ENCODE peak calls at places on chromosomes 13 and 19, in six cellular contexts. K, R, Z, L, C and Q are unnamed samples. For H3K4me1, the result is how much of the 10 kb centered on the place peaks cover.

GRCh38 chr13:53206455-53206854 is 177.8 kb downstream of the OLFM4 start:
- DNase-seq in C (no peak), K (no peak), R (no peak), Z (peak), L (no peak), Q (no peak)

GRCh38 chr13:47134939-47135489 is 238.2 kb upstream of the HTR2A start:
- DNase-seq in Z (no peak), L (no peak), K (no peak), C (no peak), R (no peak), Q (no peak)

GRCh38 chr19:36417752-36418286 is 625 bp downstream of the ZFP82 start:
- DNase-seq in Z (peak), K (no peak), C (no peak), L (no peak), R (no peak), Q (no peak)

GRCh38 chr13:54373211-54373610 is 1344.6 kb downstream of the OLFM4 start:
- DNase-seq in Z (no peak), K (no peak), R (no peak), C (no peak), L (no peak), Q (no peak)

GRCh38 chr19:19352823-19353222 is 32.2 kb downstream of the MAU2 start:
- DNase-seq in L (no peak), C (no peak), R (no peak), Z (no peak), K (no peak), Q (no peak)

GRCh38 chr19:1189419-1189818 is 15.4 kb upstream of the SBNO2 start:
- DNase-seq in K (no peak), L (peak), R (no peak), C (no peak), Z (no peak), Q (no peak)

GRCh38 chr13:34682406-34682805 is 259.7 kb upstream of the NBEA start:
- DNase-seq in Z (no peak), C (no peak), K (no peak), L (no peak), R (no peak), Q (no peak)

GRCh38 chr13:33531484-33531883 is 245.9 kb upstream of the STARD13 start:
- DNase-seq in K (no peak), Z (no peak), R (no peak), L (no peak), C (no peak), Q (no peak)

GRCh38 chr13:31236211-31236786 is 36.5 kb downstream of the B3GLCT start:
- DNase-seq in C (no peak), L (peak), K (no peak), R (no peak), Z (peak), Q (no peak)

GRCh38 chr13:48738261-48738755 is 84.6 kb downstream of the CYSLTR2 start:
- DNase-seq in R (no peak), K (no peak), Z (no peak), L (no peak), C (no peak), Q (no peak)

GRCh38 chr13:27924529-27925141 is 4.8 kb downstream of the PDX1 start:
- DNase-seq in R (no peak), C (no peak), L (no peak), K (no peak), Z (no peak), Q (no peak)

GRCh38 chr13:94174009-94174408 is 305.5 kb downstream of the DCT start:
- DNase-seq in Z (no peak), C (no peak), L (no peak), R (no peak), K (no peak), Q (no peak)

GRCh38 chr13:25455146-25455545 is 83.4 kb downstream of the ATP8A2 start:
- DNase-seq in L (no peak), R (no peak), Z (no peak), K (no peak), C (no peak), Q (no peak)

GRCh38 chr13:24214528-24214927 is 54.0 kb downstream of the SPATA13 start:
- DNase-seq in C (no peak), R (no peak), L (no peak), K (no peak), Z (peak), Q (no peak)

GRCh38 chr19:1360818-1361461 is 22.8 kb upstream of the NDUFS7 start:
- DNase-seq in K (no peak), L (no peak), C (peak), Z (no peak), R (no peak), Q (no peak)

GRCh38 chr13:77925616-77926015 is 7.0 kb upstream of the EDNRB start:
- DNase-seq in L (no peak), C (no peak), R (no peak), Z (no peak), K (no peak), Q (no peak)

GRCh38 chr13:66659291-66660012 is 570.7 kb downstream of the PCDH9 start:
- DNase-seq in C (no peak), L (peak), K (no peak), R (no peak), Z (peak), Q (no peak)

GRCh38 chr19:1992759-1993260 is 22.7 kb downstream of the BTBD2 start:
- DNase-seq in R (peak), L (no peak), C (peak), Z (peak), K (no peak), Q (no peak)

GRCh38 chr19:2613507-2614295 is 88.8 kb downstream of the GNG7 start:
- DNase-seq in C (no peak), K (no peak), Z (peak), L (no peak), R (no peak), Q (no peak)

GRCh38 chr13:26656919-26657318 is 99.4 kb downstream of the WASF3 start:
- DNase-seq in C (no peak), Z (peak), R (no peak), L (no peak), K (no peak), Q (no peak)

GRCh38 chr19:33521480-33522370 is at the start of gene PEPD:
- DNase-seq in L (peak), K (peak), Z (peak), C (peak), R (peak), Q (peak)

GRCh38 chr19:8302357-8302691 is 5.8 kb downstream of the CD320 start:
- DNase-seq in K (no peak), R (peak), L (no peak), Z (no peak), C (peak), Q (no peak)
- H3K4me3 ChIP-seq in K (no peak), R (no peak), L (no peak), Z (no peak), C (no peak), Q (no peak)

GRCh38 chr19:29389495-29389894 is 136.3 kb upstream of the VSTM2B start:
- DNase-seq in C (no peak), K (no peak), L (no peak), R (no peak), Z (no peak), Q (no peak)
- H3K27ac ChIP-seq in C (no peak), K (no peak), L (no peak), R (no peak), Z (no peak), Q (no peak)

GRCh38 chr19:10975374-10976036 is 14.7 kb downstream of the SMARCA4 start:
- DNase-seq in C (peak), R (no peak), L (no peak), Z (no peak), K (no peak), Q (no peak)
- H3K4me1 ChIP-seq in C (under half), R (under half), L (under half), Z (half or more), K (under half), Q (under half)

GRCh38 chr13:113390874-113391497 is 27.1 kb upstream of the GRTP1 start:
- DNase-seq in L (no peak), R (peak), C (no peak), Z (no peak), K (no peak), Q (peak)
- H3K4me3 ChIP-seq in L (no peak), R (no peak), C (no peak), Z (no peak), K (no peak), Q (no peak)

DNA sequence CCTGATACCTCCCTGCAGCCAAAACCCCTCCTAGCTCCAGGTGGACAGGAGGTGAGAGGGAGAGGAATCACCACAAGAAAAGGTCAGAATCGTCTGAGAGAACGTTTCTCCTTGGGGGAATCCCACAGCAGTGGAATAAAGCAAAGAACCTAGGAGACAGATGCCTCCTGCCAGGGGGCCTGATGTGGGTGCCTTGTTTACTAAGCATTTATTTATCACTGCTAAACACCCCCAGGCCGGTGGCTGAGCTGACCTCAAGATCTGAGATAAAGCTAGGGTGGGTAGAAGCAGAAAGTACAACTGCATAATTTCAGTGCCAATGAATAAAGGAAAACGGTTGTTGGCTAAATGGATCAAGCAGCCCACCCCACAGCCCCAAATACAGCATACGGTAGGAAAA is 33.9 kb upstream of the ATP11A start:
- DNase-seq in K (no peak), R (no peak), L (no peak), C (no peak), Z (no peak), Q (no peak)
- H3K27ac ChIP-seq in K (no peak), R (no peak), L (no peak), C (no peak), Z (no peak), Q (no peak)

GRCh38 chr13:113495494-113496251 is 5.2 kb upstream of the DCUN1D2 start:
- DNase-seq in R (no peak), Z (no peak), L (no peak), K (no peak), C (no peak), Q (no peak)
- H3K4me1 ChIP-seq in R (under half), Z (under half), L (under half), K (under half), C (half or more), Q (under half)

DNA sequence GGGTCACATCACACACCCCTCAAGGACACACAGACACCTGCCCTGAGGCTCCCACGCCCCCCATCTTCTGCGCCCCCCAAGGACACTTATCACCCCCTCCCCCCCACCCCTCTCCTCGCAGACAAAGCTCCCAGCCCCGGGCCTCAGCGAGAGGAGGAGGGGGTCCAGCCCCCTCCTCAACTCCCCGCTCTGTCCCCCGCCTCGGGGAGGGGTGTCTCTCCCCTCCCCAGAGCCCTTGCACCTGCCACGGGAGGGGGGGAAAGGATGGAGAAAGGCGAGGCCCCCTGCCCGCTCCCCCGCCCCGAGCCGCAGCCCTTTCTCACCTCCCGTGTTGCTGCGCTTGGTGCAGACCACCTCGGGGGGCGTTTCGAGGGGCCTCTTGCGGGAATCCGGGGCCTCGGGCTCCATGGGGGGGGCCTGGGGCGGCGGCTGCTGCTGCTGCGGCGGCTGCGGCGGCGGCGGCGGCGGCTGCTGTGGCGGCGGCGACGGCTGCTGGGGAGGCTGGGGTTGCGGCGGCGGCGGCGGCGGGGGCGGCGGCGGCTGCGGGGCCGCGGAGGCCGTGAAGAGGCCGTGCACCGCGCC is 630 bp downstream of the NOVA2 start:
- DNase-seq in Z (no peak), L (no peak), K (no peak), C (no peak), R (no peak), Q (no peak)
- H3K4me3 ChIP-seq in Z (no peak), L (no peak), K (peak), C (peak), R (peak), Q (peak)

GRCh38 chr13:50129065-50129922 is 114.0 kb downstream of the KCNRG start:
- DNase-seq in C (no peak), K (no peak), L (no peak), R (no peak), Z (peak), Q (no peak)

GRCh38 chr13:50127726-50128291 is 112.6 kb downstream of the KCNRG start:
- DNase-seq in R (no peak), L (no peak), K (no peak), Z (no peak), C (no peak), Q (no peak)

GRCh38 chr13:50127017-50127725 is 111.9 kb downstream of the KCNRG start:
- DNase-seq in C (peak), K (no peak), Z (no peak), R (peak), L (no peak), Q (no peak)

GRCh38 chr13:50129923-50130685 is 114.9 kb downstream of the KCNRG start:
- DNase-seq in R (no peak), C (peak), L (peak), K (no peak), Z (peak), Q (peak)

GRCh38 chr13:50128406-50129048 is 113.3 kb downstream of the KCNRG start:
- DNase-seq in R (no peak), K (no peak), C (no peak), Z (peak), L (no peak), Q (no peak)
- H3K27ac ChIP-seq in R (no peak), K (no peak), C (no peak), Z (peak), L (no peak), Q (no peak)

GRCh38 chr19:12913871-12914690 is 5.0 kb downstream of the SYCE2 start:
- DNase-seq in K (no peak), R (no peak), C (no peak), Z (peak), L (no peak), Q (no peak)
- H3K4me1 ChIP-seq in K (under half), R (under half), C (under half), Z (under half), L (under half), Q (under half)

DNA sequence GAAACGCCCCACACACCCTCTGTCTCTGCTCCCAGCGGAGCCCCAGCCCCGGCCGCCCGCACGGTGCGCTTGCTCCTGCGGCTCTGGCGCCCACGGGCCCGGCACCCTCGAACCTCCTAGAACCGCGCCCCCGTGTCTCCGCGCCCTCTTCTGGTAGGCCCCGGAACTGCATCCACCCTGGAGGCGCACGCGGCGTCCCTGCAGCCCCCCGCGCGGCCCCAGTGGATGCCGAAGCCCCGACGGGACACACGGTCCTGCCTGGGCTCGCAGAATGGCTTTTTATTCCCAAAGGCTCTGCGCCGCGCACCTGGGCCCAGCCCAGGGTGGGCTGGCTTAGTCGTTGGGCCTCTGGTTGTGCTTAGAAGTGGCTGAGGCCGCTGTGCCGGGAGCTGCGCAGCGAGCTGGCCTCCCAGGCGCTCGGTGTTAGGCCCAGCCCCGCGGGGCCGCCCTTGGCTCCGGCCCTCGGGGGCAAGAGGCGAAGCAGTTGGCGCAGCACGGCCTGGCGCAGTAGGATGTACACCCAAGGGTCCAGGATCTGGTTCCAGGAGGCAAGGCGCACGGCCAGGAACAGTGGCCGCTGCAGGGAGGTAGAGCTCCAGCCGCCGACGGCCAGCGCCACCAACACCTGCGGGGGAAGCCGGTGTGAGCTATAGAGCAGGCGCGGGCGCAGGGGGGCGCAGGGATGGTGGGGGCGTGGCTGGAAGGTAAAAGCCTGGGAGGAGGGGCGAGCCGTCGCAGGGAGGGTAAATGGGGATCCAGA is 2.8 kb downstream of the PTGER1 start:
- DNase-seq in L (peak), Z (peak), C (peak), R (no peak), K (no peak), Q (peak)
- H3K4me3 ChIP-seq in L (no peak), Z (no peak), C (peak), R (peak), K (peak), Q (peak)